ENCODE peak calls at places on chromosome 19, in four cellular contexts. W is fibroblast of the aortic adventitia, F is heart left ventricle, V is prostate gland. U is an unnamed sample.
A peak's percentile ranks its signal among the peaks of the same experiment; 100 is the strongest.

GRCh38 chr19:46898731-46899130 is 37.9 kb downstream of the ARHGAP35 start:
- DNase-seq in W (peak; percentile 93), F (peak; percentile 19), V (no peak), U (no peak)

GRCh38 chr19:21586341-21587116 is 81.1 kb downstream of the ZNF429 start:
- DNase-seq in W (no peak), F (no peak), V (peak; percentile 13), U (peak; percentile 43)

GRCh38 chr19:28213476-28214082 is 999.4 kb downstream of the UQCRFS1 start:
- DNase-seq in W (peak; percentile 2), F (no peak), V (no peak), U (no peak)

GRCh38 chr19:48543121-48543710 is 8.8 kb upstream of the SULT2B1 start:
- DNase-seq in W (peak; percentile 30), F (no peak), V (peak; percentile 92), U (peak; percentile 62)

GRCh38 chr19:46015080-46015960 is 7.5 kb downstream of the PGLYRP1 start:
- DNase-seq in W (no peak), F (peak; percentile 37), V (peak; percentile 74), U (peak; percentile 64)

GRCh38 chr19:51735759-51736449 is 12.1 kb upstream of the HAS1 start:
- DNase-seq in W (peak; percentile 68), F (peak; percentile 42), V (no peak), U (no peak)

GRCh38 chr19:39676004-39676403 is 20.3 kb downstream of the LGALS16 start:
- DNase-seq in W (no peak), F (no peak), V (no peak), U (no peak)

GRCh38 chr19:49431330-49431749 is 6.2 kb downstream of the GFY start:
- DNase-seq in W (no peak), F (no peak), V (no peak), U (no peak)

GRCh38 chr19:763181-763580 is 12.3 kb downstream of the MISP start:
- DNase-seq in W (no peak), F (no peak), V (no peak), U (no peak)

GRCh38 chr19:4518345-4519171 is at the start of gene PLIN4:
- DNase-seq in W (peak; percentile 78), F (peak; percentile 84), V (peak; percentile 46), U (no peak)

GRCh38 chr19:6750062-6750461 is 10.6 kb downstream of the TRIP10 start:
- DNase-seq in W (peak; percentile 20), F (no peak), V (no peak), U (no peak)

GRCh38 chr19:39199025-39199424 is 2.3 kb downstream of the NCCRP1 start:
- DNase-seq in W (peak; percentile 71), F (no peak), V (no peak), U (no peak)

GRCh38 chr19:19386373-19386869 is 19.1 kb upstream of the GATAD2A start:
- DNase-seq in W (no peak), F (no peak), V (no peak), U (no peak)

GRCh38 chr19:34577531-34578101 is 96.1 kb downstream of the WTIP start:
- DNase-seq in W (no peak), F (no peak), V (no peak), U (no peak)

GRCh38 chr19:3167533-3168272 is 10.9 kb upstream of the S1PR4 start:
- DNase-seq in W (no peak), F (no peak), V (no peak), U (no peak)

GRCh38 chr19:49560358-49560900 is 19.9 kb downstream of the NOSIP start:
- DNase-seq in W (no peak), F (peak; percentile 39), V (no peak), U (no peak)

GRCh38 chr19:38425810-38426466 is at the start of gene RASGRP4:
- DNase-seq in W (no peak), F (peak; percentile 29), V (no peak), U (no peak)

GRCh38 chr19:46860846-46861690 is at the start of gene ARHGAP35:
- DNase-seq in W (no peak), F (peak; percentile 87), V (no peak), U (no peak)

GRCh38 chr19:5954293-5954692 is 23.6 kb downstream of the RANBP3 start:
- DNase-seq in W (no peak), F (no peak), V (no peak), U (no peak)

GRCh38 chr19:676343-677105 is at the start of gene FSTL3:
- DNase-seq in W (peak; percentile 28), F (no peak), V (no peak), U (no peak)

GRCh38 chr19:19909654-19910053 is 8.9 kb downstream of the ZNF93 start:
- DNase-seq in W (no peak), F (no peak), V (no peak), U (no peak)

GRCh38 chr19:50003810-50004419 is 21.3 kb downstream of the VRK3 start:
- DNase-seq in W (peak; percentile 98), F (no peak), V (no peak), U (no peak)

GRCh38 chr19:46209051-46209450 is 20.5 kb upstream of the IGFL1 start:
- DNase-seq in W (no peak), F (no peak), V (no peak), U (no peak)

GRCh38 chr19:18340990-18341868 is 831 bp downstream of the PGPEP1 start:
- DNase-seq in W (peak; percentile 23), F (peak; percentile 60), V (peak; percentile 51), U (no peak)

GRCh38 chr19:12864721-12865715 is 16.2 kb downstream of the DNASE2 start:
- DNase-seq in W (no peak), F (no peak), V (no peak), U (no peak)

GRCh38 chr19:29812080-29812880 is 489 bp downstream of the CCNE1 start:
- DNase-seq in W (no peak), F (no peak), V (no peak), U (no peak)

GRCh38 chr19:28065026-28065425 is 1147.9 kb downstream of the UQCRFS1 start:
- DNase-seq in W (no peak), F (no peak), V (no peak), U (no peak)

GRCh38 chr19:46967578-46968018 is 52.0 kb upstream of the NPAS1 start:
- DNase-seq in W (peak; percentile 54), F (peak; percentile 74), V (peak; percentile 75), U (no peak)

GRCh38 chr19:1172353-1173159 is 1.5 kb downstream of the SBNO2 start:
- DNase-seq in W (peak; percentile 65), F (peak; percentile 56), V (peak; percentile 84), U (peak; percentile 58)

GRCh38 chr19:50720181-50720920 is 749 bp upstream of the SHANK1 start:
- DNase-seq in W (no peak), F (no peak), V (no peak), U (no peak)

GRCh38 chr19:32819415-32820400 is 49.9 kb downstream of the SLC7A9 start:
- DNase-seq in W (no peak), F (no peak), V (no peak), U (no peak)

GRCh38 chr19:54364775-54365257 is at the start of gene LAIR1:
- DNase-seq in W (no peak), F (peak; percentile 15), V (no peak), U (no peak)

DNA sequence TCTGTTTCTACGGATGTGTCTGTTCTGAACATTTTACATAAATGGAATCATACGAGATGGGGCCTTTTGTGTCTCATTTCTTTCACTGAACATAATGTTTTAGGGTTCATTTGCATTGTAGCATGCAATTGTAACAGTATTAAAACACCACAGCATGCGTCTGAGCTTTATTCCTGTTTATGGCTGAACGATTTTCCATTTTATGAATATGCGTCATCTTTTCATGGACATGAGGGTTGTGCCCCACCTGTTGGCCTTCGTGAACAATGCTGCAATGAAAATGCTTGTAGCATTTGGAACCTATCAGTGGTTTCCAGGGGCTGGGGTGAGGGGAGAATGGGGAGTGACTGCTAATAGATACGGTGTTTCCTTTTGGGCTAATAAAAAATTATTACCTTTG is 5.1 kb downstream of the OR10H1 start:
- DNase-seq in W (no peak), F (peak; percentile 7), V (no peak), U (no peak)
- TF ChIP-seq CTCF in W (no peak), F (peak; percentile 56), V (peak; percentile 24), U (no peak)

GRCh38 chr19:58406818-58407657 is 1.4 kb upstream of the ZNF584 start:
- DNase-seq in W (no peak), F (no peak), V (no peak), U (no peak)
- TF ChIP-seq CTCF in W (peak; percentile 33), F (peak; percentile 28), V (no peak), U (peak; percentile 51)

GRCh38 chr19:57888107-57888493 is 737 bp downstream of the ZNF814 start:
- DNase-seq in W (no peak), F (no peak), V (no peak), U (no peak)

GRCh38 chr19:57887195-57887941 is 1.5 kb downstream of the ZNF814 start:
- DNase-seq in W (peak; percentile 31), F (no peak), V (no peak), U (no peak)

GRCh38 chr19:57886046-57886445 is 2.8 kb downstream of the ZNF814 start:
- DNase-seq in W (no peak), F (no peak), V (no peak), U (no peak)

DNA sequence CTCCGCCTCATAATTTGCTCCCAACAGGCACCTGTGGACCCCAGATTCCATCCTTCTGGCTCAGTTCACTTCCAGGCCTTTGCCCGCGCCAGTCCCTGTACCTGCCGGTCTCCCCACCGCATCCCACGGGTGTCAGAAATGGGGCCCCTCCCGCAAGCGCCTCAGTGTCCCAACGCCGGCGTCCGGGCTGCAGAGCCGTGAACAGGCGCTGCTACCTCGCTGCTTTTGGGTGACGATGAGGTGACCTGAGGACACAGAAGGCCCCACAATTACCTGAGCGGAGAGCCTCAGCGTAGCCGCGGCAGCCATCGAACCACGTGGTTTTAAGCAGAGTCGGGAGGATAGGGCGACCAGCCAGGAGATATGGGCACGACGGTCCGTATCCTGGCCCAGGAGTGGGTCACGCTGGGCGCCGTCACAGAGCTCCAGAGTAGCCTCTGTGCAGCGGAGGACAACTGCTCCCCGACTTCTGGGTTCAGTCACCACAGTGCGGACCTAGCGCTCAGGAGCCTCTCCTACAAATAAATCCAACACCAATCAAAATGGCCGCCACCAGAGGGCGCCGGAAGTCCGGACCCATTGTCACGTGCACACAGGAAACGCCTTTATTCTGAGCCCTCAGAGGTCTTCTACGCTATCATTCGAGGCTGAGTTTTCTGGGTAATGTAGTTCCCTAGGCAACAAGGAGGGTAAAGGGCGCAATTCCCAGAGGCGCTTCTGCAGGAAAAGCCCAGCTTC is at the start of gene ZNF814:
- DNase-seq in W (peak; percentile 84), F (peak; percentile 86), V (peak; percentile 75), U (peak; percentile 87)
- TF ChIP-seq CTCF in W (peak; percentile 19), F (peak; percentile 76), V (peak; percentile 62), U (peak; percentile 57)

GRCh38 chr19:16111909-16112752 is 442 bp downstream of the RAB8A start:
- DNase-seq in W (no peak), F (no peak), V (no peak), U (no peak)
- TF ChIP-seq CTCF in W (no peak), F (no peak), V (no peak), U (no peak)

DNA sequence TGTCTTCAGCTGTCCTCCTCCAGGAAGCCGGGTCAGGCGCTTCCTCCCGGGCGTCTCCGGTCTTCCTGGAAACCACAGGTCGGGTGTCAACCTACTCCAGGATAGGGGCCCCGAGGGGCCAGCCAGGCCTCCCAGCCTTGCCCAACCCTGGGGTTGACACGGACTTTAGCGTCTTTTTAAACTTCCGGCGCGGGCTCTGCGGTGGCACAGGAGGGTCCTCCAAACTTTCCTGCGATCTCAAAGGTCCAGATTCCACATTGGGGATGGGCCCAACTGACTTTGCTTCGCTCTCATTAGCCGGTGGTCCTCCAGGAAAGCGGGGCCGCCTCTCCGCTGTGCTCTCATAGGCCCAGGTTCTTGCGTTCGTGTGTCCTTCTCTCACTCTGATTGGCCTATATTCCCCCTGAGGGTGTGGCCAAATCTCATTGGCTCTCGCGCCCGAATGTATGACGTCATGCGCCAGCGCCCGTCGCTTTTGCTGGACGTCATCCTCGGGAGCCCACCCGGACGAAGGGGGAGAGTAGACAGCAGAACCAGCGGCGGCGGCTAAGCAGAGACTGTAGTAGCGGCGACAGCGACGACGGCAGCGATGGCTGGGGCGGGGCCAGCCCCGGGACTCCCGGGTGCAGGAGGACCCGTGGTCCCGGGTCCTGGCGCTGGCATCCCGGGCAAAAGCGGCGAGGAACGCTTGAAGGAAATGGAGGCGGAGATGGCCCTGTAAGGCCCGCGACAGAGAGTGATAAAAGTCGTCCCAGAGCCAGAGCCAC is at the start of gene RBM42:
- DNase-seq in W (peak; percentile 99), F (peak; percentile 97), V (peak; percentile 96), U (peak; percentile 93)
- TF ChIP-seq CTCF in W (no peak), F (no peak), V (no peak), U (no peak)